ENCODE peak calls at places on chromosomes 6 and 20, in eight cellular contexts. V is breast epithelium, I is HL-60, P is esophagus muscularis mucosa, J is neural progenitor cell, G is PC-3, A is hepatocyte, L is endothelial cell of umbilical vein. C is an unnamed sample.

GRCh38 chr6:108562503-108562993 is 1.8 kb downstream of the FOXO3 start:
- DNase-seq in I (peak), G (peak), L (peak), A (peak), P (peak), J (peak), V (no peak), C (no peak)

GRCh38 chr6:31004285-31004684 is 6.0 kb upstream of the MUC22 start:
- DNase-seq in G (peak), J (no peak), A (no peak), L (no peak), I (no peak), V (no peak), P (no peak), C (no peak)

GRCh38 chr6:154605207-154605877 is 94.9 kb upstream of the CNKSR3 start:
- DNase-seq in G (peak), P (no peak), I (no peak), J (no peak), L (no peak), A (no peak), V (no peak), C (no peak)

GRCh38 chr20:18609741-18610140 is 21.9 kb downstream of the DTD1 start:
- DNase-seq in I (no peak), L (peak), P (no peak), V (no peak), G (no peak), A (no peak), J (no peak), C (no peak)

GRCh38 chr20:41329435-41330342 is 10.9 kb upstream of the LPIN3 start:
- DNase-seq in A (peak), V (no peak), J (no peak), P (no peak), G (peak), L (peak), I (peak), C (no peak)

GRCh38 chr20:50577175-50578018 is 67.2 kb downstream of the PTPN1 start:
- DNase-seq in P (no peak), I (no peak), G (no peak), J (no peak), V (peak), L (no peak), A (no peak), C (no peak)

GRCh38 chr6:107820571-107821261 is 3.4 kb downstream of the SCML4 start:
- DNase-seq in L (peak), V (no peak), I (peak), J (peak), G (no peak), P (peak), A (peak), C (no peak)

GRCh38 chr6:3352678-3353077 is 93.9 kb downstream of the PSMG4 start:
- DNase-seq in P (no peak), V (no peak), I (no peak), G (no peak), A (no peak), J (no peak), L (no peak), C (no peak)

GRCh38 chr20:6828794-6829423 is 61.4 kb downstream of the BMP2 start:
- DNase-seq in P (no peak), V (peak), G (peak), L (peak), J (peak), I (peak), A (peak), C (no peak)

GRCh38 chr6:51684038-51684437 is 403.4 kb downstream of the PKHD1 start:
- DNase-seq in G (no peak), P (no peak), I (no peak), A (no peak), L (no peak), J (no peak), V (no peak), C (no peak)
- TF ChIP-seq CTCF in G (peak), P (no peak), I (no peak), A (no peak), L (no peak), J (peak), V (no peak), C (no peak)

DNA sequence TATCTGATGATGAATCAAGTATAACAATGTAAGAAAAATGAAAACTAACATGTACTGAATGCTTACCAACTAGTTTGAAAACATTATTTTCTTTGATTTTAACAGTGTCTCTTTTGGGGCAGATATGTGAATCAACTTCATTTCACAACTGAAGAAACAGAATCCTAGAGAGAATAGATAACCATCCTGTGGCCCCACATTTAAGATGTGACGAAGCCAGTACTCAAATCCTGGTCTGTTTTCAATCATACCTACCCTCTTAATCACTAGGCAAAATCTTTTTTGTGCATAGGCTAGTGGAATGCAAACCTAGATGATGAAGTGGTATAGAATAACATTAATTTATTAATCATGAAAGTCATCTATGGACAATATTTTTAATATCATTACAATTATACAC is 371.6 kb upstream of the EPHA7 start:
- DNase-seq in G (peak), P (no peak), J (no peak), L (no peak), A (no peak), V (no peak), I (no peak), C (no peak)
- H3K4me3 ChIP-seq in G (no peak), P (no peak), J (no peak), L (no peak), A (no peak), V (no peak), I (no peak), C (no peak)

GRCh38 chr20:56249244-56249955 is 868 bp downstream of the MC3R start:
- DNase-seq in P (no peak), A (peak), G (peak), I (peak), L (no peak), V (no peak), J (peak), C (no peak)

GRCh38 chr20:56244259-56244658 is 4.3 kb upstream of the MC3R start:
- DNase-seq in L (no peak), V (no peak), G (no peak), J (no peak), I (no peak), A (no peak), P (no peak), C (no peak)

GRCh38 chr20:56245761-56246160 is 2.8 kb upstream of the MC3R start:
- DNase-seq in A (no peak), V (no peak), J (no peak), I (no peak), P (no peak), L (no peak), G (peak), C (no peak)

DNA sequence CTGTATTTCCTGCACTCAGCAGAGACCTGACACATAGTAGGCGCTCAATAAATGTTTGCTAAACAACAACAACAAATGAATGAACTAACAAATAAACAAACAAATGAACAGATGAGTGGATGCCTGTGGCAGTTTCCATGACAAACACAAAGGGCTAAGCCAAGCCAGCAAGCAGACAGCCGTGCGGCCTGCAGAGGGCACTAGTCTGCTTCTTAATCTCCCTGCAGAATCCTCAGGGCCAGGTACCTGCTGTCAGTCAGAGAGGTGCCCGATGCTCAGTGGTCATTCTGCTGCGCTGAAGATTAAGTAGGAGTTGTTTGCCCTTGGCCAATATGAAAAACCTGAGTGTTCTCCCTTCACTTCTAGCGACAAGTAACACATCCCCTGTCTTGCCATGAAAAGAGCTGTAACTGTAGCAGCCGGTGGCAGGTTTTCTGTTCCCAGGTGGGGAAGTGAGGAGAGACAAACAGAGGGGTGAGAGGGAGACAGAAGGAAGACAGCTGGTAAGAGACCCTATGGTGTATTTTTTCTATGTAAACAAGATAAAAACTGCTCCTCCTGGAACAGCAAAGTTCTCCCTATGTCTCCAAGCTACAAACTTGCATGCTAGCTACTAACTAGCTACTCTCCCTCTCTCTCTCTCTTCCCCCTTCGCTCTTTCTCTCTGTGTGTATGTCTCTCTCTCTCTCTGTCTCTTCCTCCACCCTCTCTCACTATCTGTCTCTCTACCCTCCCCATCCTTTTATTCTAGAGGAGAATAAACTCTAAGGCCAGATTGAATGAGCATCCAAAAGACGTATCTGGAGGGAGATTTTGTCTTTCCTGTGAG is at the start of gene MC3R:
- DNase-seq in J (peak), I (peak), A (peak), P (no peak), V (peak), G (peak), L (peak), C (no peak)
- TF ChIP-seq CTCF in J (peak), I (peak), A (peak), P (peak), V (peak), G (peak), L (peak), C (peak)

GRCh38 chr6:142303191-142303564 is 1.4 kb downstream of the ADGRG6 start:
- DNase-seq in I (no peak), A (no peak), L (no peak), P (no peak), J (no peak), V (no peak), G (no peak), C (no peak)
- H3K4me3 ChIP-seq in I (no peak), A (peak), L (peak), P (no peak), J (no peak), V (no peak), G (peak), C (peak)

GRCh38 chr6:75893058-75893775 is 144.2 kb downstream of the MYO6 start:
- DNase-seq in I (peak), P (no peak), G (peak), V (no peak), J (peak), L (peak), A (peak), C (no peak)
- TF ChIP-seq CTCF in I (no peak), P (peak), G (peak), V (peak), J (peak), L (peak), A (peak), C (peak)

GRCh38 chr6:11043552-11043960 is 549 bp downstream of the ELOVL2 start:
- DNase-seq in J (no peak), I (no peak), P (no peak), V (no peak), L (no peak), G (no peak), A (peak), C (no peak)

GRCh38 chr6:11043961-11044711 is at the start of gene ELOVL2:
- DNase-seq in L (peak), J (peak), G (peak), V (no peak), A (peak), P (no peak), I (peak), C (no peak)

GRCh38 chr6:11042025-11042749 is 1.9 kb downstream of the ELOVL2 start:
- DNase-seq in A (no peak), V (no peak), L (no peak), G (no peak), J (peak), P (no peak), I (no peak), C (no peak)

GRCh38 chr6:11042750-11043551 is 1.2 kb downstream of the ELOVL2 start:
- DNase-seq in L (no peak), P (no peak), A (no peak), I (no peak), G (no peak), J (peak), V (no peak), C (no peak)

DNA sequence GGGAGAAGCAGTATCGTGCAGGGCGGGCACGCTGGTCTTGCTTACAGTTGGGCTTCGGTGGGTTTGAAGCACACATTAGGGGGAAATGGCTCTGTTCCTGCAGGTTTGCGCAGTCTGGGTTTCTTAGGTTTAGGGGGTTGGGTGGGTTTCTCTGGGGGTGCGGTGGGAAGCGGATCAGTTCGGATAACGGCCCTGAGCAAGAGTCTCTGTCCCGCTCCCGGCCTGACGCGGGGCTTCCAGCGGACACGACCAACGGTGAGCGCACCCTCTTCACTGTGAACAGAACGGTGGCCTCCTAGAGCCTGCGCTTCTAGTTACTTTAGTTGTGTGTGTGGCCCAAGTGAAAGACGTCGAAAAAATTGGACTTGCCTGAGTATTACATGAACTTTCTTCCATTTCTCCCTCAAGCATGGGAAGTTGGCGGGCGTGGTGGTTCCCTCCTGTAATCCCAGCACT is 635 bp upstream of the ELOVL2 start:
- DNase-seq in P (no peak), G (no peak), J (no peak), I (no peak), A (no peak), V (no peak), L (no peak), C (no peak)
- H3K4me3 ChIP-seq in P (peak), G (peak), J (peak), I (peak), A (peak), V (no peak), L (no peak), C (peak)

DNA sequence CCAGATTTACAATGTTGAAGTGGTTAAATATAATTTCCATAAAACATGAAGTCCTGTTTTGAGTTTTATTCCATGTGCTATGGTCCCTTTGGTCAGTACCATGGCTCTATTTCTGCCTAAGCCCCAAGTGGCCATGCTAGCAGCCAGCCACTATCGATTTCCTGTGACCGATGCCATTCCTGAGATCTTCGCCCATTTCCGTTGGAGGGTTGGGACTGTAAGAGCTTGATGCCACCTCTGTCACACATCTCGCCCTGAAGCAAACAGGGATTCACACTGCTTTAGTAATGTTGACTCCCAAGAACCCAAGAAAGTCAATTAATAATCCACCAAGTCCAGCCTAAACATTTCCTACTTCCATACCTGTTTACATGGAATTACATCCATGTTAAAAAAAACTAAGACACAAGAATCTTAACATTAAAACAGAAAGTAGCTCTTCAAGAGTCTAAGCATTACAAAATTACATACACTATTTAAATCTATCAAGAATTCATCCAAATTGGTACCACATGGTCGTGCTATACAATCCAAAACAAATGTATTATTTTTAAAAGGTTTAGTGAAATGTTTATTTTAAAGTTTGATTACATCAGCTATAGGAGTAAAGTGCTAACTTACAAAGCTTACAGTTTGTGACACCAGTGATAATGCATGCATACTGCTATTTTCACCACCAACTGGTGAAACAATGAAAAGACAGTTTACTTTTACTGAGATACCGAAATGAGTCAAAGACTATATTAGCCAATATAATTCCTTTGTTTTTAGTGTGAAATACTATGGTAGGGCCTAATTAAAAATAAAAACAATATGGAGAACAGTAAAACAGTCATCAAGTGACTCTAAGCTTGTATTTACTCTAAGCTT is 2.5 kb downstream of the RBM39 start:
- DNase-seq in L (peak), V (no peak), A (peak), I (no peak), P (no peak), J (peak), G (peak), C (no peak)
- TF ChIP-seq CTCF in L (peak), V (no peak), A (peak), I (peak), P (no peak), J (no peak), G (peak), C (no peak)